ENCODE peak calls at places on chromosomes 2 and 18, in six cellular contexts. One of them, this sample, is unnamed.

GRCh38 chr2:10269711-10270610 is 32.7 kb upstream of the HPCAL1 start:
- DNase-seq in mesendoderm: no peak
- DNase-seq in H1: no peak
- DNase-seq in H9: peak
- DNase-seq in IMR-90: no peak
- DNase-seq in neuronal stem cell: no peak
- DNase-seq in this sample: no peak

GRCh38 chr2:233867993-233868532 is at the start of gene MSL3B:
- DNase-seq in H1: peak
- DNase-seq in neuronal stem cell: peak
- DNase-seq in mesendoderm: peak
- DNase-seq in IMR-90: peak
- DNase-seq in H9: peak
- DNase-seq in this sample: peak

GRCh38 chr2:96555146-96555610 is 18.6 kb downstream of the ARID5A start:
- DNase-seq in mesendoderm: no peak
- DNase-seq in H9: no peak
- DNase-seq in H1: no peak
- DNase-seq in neuronal stem cell: no peak
- DNase-seq in IMR-90: no peak
- DNase-seq in this sample: no peak

GRCh38 chr18:67007085-67007484 is 403.2 kb upstream of the CDH19 start:
- DNase-seq in IMR-90: no peak
- DNase-seq in mesendoderm: no peak
- DNase-seq in H9: no peak
- DNase-seq in neuronal stem cell: no peak
- DNase-seq in H1: no peak
- DNase-seq in this sample: no peak

GRCh38 chr2:179800776-179801175 is 60.6 kb downstream of the ZNF385B start:
- DNase-seq in neuronal stem cell: no peak
- DNase-seq in IMR-90: no peak
- DNase-seq in H1: no peak
- DNase-seq in mesendoderm: no peak
- DNase-seq in H9: no peak
- DNase-seq in this sample: no peak

GRCh38 chr18:33201509-33201926 is 239.0 kb downstream of the CCDC178 start:
- DNase-seq in H1: peak
- DNase-seq in IMR-90: no peak
- DNase-seq in H9: peak
- DNase-seq in mesendoderm: peak
- DNase-seq in neuronal stem cell: peak
- DNase-seq in this sample: peak

GRCh38 chr2:234111523-234111922 is 61.0 kb downstream of the SPP2 start:
- DNase-seq in IMR-90: peak
- DNase-seq in H1: no peak
- DNase-seq in H9: no peak
- DNase-seq in neuronal stem cell: no peak
- DNase-seq in mesendoderm: no peak
- DNase-seq in this sample: no peak

GRCh38 chr2:18777250-18777812 is 188.0 kb upstream of the NT5C1B start:
- DNase-seq in IMR-90: no peak
- DNase-seq in H1: no peak
- DNase-seq in neuronal stem cell: peak
- DNase-seq in mesendoderm: peak
- DNase-seq in H9: no peak
- DNase-seq in this sample: peak

GRCh38 chr18:80149667-80150066 is 40.6 kb downstream of the ADNP2 start:
- DNase-seq in IMR-90: no peak
- DNase-seq in H9: no peak
- DNase-seq in neuronal stem cell: no peak
- DNase-seq in H1: no peak
- DNase-seq in mesendoderm: no peak
- DNase-seq in this sample: no peak

GRCh38 chr2:85037622-85038021 is 66.7 kb downstream of the KCMF1 start:
- DNase-seq in neuronal stem cell: no peak
- DNase-seq in H1: no peak
- DNase-seq in IMR-90: no peak
- DNase-seq in mesendoderm: no peak
- DNase-seq in H9: no peak
- DNase-seq in this sample: no peak

GRCh38 chr2:85034158-85034557 is 63.2 kb downstream of the KCMF1 start:
- DNase-seq in IMR-90: no peak
- DNase-seq in mesendoderm: no peak
- DNase-seq in H9: no peak
- DNase-seq in H1: no peak
- DNase-seq in neuronal stem cell: no peak
- DNase-seq in this sample: no peak

GRCh38 chr2:85033388-85033787 is 62.4 kb downstream of the KCMF1 start:
- DNase-seq in neuronal stem cell: no peak
- DNase-seq in H9: no peak
- DNase-seq in IMR-90: no peak
- DNase-seq in H1: no peak
- DNase-seq in mesendoderm: peak
- DNase-seq in this sample: no peak

GRCh38 chr2:85032621-85033020 is 61.7 kb downstream of the KCMF1 start:
- DNase-seq in mesendoderm: no peak
- DNase-seq in H9: no peak
- DNase-seq in neuronal stem cell: no peak
- DNase-seq in H1: no peak
- DNase-seq in IMR-90: peak
- DNase-seq in this sample: peak
- H2BK15ac ChIP-seq in mesendoderm: no peak
- H2BK15ac ChIP-seq in H9: no peak
- H2BK15ac ChIP-seq in neuronal stem cell: no peak
- H2BK15ac ChIP-seq in H1: no peak
- H2BK15ac ChIP-seq in IMR-90: no peak
- H2BK15ac ChIP-seq in this sample: no peak

DNA sequence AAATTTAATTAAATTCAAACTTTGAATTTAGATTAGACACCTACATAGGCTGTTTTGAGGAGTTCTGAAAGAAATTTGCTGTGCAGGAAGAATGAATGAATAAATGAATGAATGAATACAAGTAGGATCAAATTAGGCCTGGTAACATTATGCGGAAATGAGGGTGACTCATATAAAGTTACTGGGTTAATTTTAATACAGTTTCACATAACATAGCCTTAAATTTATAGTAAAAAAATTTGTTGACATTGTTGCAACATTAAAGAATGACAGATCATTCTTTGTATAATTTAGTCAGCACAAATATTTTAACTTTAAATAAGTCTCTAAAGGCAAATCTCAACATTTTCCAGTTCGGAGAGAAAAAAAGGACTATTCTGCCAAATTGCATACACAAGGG is 1293.1 kb upstream of the SLC39A10 start:
- DNase-seq in H1: no peak
- DNase-seq in neuronal stem cell: no peak
- DNase-seq in IMR-90: no peak
- DNase-seq in mesendoderm: no peak
- DNase-seq in H9: no peak
- DNase-seq in this sample: no peak
- H2BK15ac ChIP-seq in H1: no peak
- H2BK15ac ChIP-seq in neuronal stem cell: no peak
- H2BK15ac ChIP-seq in IMR-90: no peak
- H2BK15ac ChIP-seq in mesendoderm: no peak
- H2BK15ac ChIP-seq in H9: no peak
- H2BK15ac ChIP-seq in this sample: no peak

DNA sequence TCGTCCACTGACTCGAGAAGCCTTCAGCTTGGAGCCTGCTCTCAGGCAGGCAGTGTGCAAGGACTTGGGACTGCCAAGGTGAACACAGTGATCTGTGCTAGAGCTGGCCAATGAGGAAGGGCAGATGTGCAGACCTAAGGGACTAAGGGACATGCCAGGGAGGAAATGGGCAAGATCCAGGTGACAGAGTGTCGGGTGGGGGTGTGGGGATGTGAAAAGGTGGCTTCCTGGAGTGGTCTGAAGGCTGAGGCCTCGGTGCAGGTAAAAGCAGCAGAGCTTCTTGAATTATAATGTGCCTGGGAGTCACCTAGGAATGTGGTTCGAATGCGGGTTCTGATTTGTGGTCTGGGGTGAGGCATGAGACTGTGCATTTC is 42.0 kb downstream of the STEAP3 start:
- DNase-seq in neuronal stem cell: no peak
- DNase-seq in mesendoderm: no peak
- DNase-seq in H9: no peak
- DNase-seq in IMR-90: no peak
- DNase-seq in H1: no peak
- DNase-seq in this sample: no peak
- H2BK15ac ChIP-seq in neuronal stem cell: no peak
- H2BK15ac ChIP-seq in mesendoderm: no peak
- H2BK15ac ChIP-seq in H9: no peak
- H2BK15ac ChIP-seq in IMR-90: no peak
- H2BK15ac ChIP-seq in H1: no peak
- H2BK15ac ChIP-seq in this sample: no peak

GRCh38 chr18:10317864-10318685 is 136.4 kb upstream of the APCDD1 start:
- DNase-seq in H9: no peak
- DNase-seq in IMR-90: no peak
- DNase-seq in mesendoderm: peak
- DNase-seq in neuronal stem cell: no peak
- DNase-seq in H1: no peak
- DNase-seq in this sample: no peak
- H2BK15ac ChIP-seq in H9: no peak
- H2BK15ac ChIP-seq in IMR-90: no peak
- H2BK15ac ChIP-seq in mesendoderm: no peak
- H2BK15ac ChIP-seq in neuronal stem cell: no peak
- H2BK15ac ChIP-seq in H1: no peak
- H2BK15ac ChIP-seq in this sample: no peak

GRCh38 chr2:190827720-190828119 is 52.9 kb upstream of the GLS start:
- DNase-seq in mesendoderm: no peak
- DNase-seq in H1: no peak
- DNase-seq in H9: no peak
- DNase-seq in IMR-90: no peak
- DNase-seq in neuronal stem cell: no peak
- DNase-seq in this sample: no peak

GRCh38 chr2:190835303-190835930 is 45.2 kb upstream of the GLS start:
- DNase-seq in H1: no peak
- DNase-seq in IMR-90: peak
- DNase-seq in mesendoderm: no peak
- DNase-seq in neuronal stem cell: no peak
- DNase-seq in H9: no peak
- DNase-seq in this sample: peak

GRCh38 chr2:190829642-190830041 is 51.0 kb upstream of the GLS start:
- DNase-seq in H1: no peak
- DNase-seq in neuronal stem cell: no peak
- DNase-seq in mesendoderm: no peak
- DNase-seq in IMR-90: no peak
- DNase-seq in H9: no peak
- DNase-seq in this sample: no peak
- H2BK15ac ChIP-seq in H1: no peak
- H2BK15ac ChIP-seq in neuronal stem cell: no peak
- H2BK15ac ChIP-seq in mesendoderm: no peak
- H2BK15ac ChIP-seq in IMR-90: no peak
- H2BK15ac ChIP-seq in H9: no peak
- H2BK15ac ChIP-seq in this sample: no peak

DNA sequence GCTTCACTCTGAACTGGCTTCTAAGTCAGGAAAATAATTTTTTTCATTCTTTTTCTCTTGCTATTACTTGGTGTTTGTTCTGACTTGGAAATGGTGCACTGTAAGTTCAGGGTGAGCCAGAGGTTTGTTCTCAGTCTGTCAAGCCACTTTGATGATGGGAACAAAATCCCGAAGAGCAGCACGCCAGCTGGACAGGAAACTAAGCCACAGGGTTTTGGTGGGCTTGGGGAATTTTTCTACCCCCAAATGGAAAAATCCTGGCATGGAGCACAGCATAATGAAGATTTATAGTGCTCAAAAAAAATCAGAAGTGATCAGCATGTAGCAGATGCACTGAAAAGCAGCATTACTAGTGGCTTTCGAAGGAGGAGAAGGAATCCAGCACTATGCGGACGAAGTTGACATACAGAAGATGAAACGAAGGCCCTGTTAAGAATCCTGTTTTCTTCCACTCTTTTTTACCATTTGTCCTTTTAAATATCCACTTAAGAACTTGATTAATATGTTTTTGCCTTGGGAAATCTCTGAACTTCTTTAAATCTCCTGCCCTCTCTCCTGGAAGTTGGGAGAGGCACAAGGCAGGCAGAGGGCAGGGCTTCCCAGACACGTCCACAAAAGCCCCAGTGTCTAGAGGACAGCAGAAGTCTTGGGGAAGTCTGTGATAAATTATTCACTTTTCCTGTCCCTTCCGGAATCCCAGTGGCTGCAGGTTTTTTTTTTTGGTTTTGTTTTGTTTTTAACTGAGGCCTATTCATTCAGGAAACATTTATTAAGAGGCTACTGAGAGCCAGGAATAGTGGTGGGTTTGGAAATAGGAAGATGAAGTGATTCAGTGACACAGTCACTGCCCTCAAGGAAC is 98.4 kb upstream of the ZFP36L2 start:
- DNase-seq in IMR-90: no peak
- DNase-seq in H9: no peak
- DNase-seq in neuronal stem cell: no peak
- DNase-seq in mesendoderm: no peak
- DNase-seq in H1: no peak
- DNase-seq in this sample: peak
- H2BK15ac ChIP-seq in IMR-90: no peak
- H2BK15ac ChIP-seq in H9: no peak
- H2BK15ac ChIP-seq in neuronal stem cell: no peak
- H2BK15ac ChIP-seq in mesendoderm: no peak
- H2BK15ac ChIP-seq in H1: no peak
- H2BK15ac ChIP-seq in this sample: no peak

GRCh38 chr2:181924336-181924735 is 32.8 kb downstream of the ITPRID2 start:
- DNase-seq in neuronal stem cell: peak
- DNase-seq in mesendoderm: no peak
- DNase-seq in IMR-90: no peak
- DNase-seq in H9: no peak
- DNase-seq in H1: no peak
- DNase-seq in this sample: no peak
- H2BK15ac ChIP-seq in neuronal stem cell: no peak
- H2BK15ac ChIP-seq in mesendoderm: no peak
- H2BK15ac ChIP-seq in IMR-90: no peak
- H2BK15ac ChIP-seq in H9: no peak
- H2BK15ac ChIP-seq in H1: no peak
- H2BK15ac ChIP-seq in this sample: no peak

This sample was measured in mesenchymal stem cell.